ENCODE peak calls at places on chromosomes 11 and 22, in four cellular contexts. R, Z, N and O are unnamed samples. For H3K27me3, the result is how much of the 10 kb centered on the place peaks cover.

GRCh38 chr11:2995091-2995561 is 3.0 kb upstream of the NAP1L4 start:
- DNase-seq in R (no peak), Z (no peak), N (no peak), O (no peak)

GRCh38 chr22:19722175-19722914 is 994 bp upstream of the GP1BB start:
- DNase-seq in R (no peak), Z (no peak), N (no peak), O (no peak)

GRCh38 chr22:35973388-35973787 is 55.2 kb downstream of the RBFOX2 start:
- DNase-seq in R (no peak), Z (no peak), N (no peak), O (no peak)

GRCh38 chr11:27524155-27524554 is 17.6 kb upstream of the LIN7C start:
- DNase-seq in R (no peak), Z (no peak), N (no peak), O (no peak)

GRCh38 chr11:20048246-20048645 is 112.0 kb downstream of the DBX1 start:
- DNase-seq in R (no peak), Z (no peak), N (no peak), O (no peak)

GRCh38 chr11:76602431-76602861 is 68.1 kb downstream of the LRRC32 start:
- DNase-seq in R (peak), Z (no peak), N (no peak), O (peak)

GRCh38 chr11:69535928-69536327 is 54.5 kb downstream of the LINC01488 start:
- DNase-seq in R (no peak), Z (no peak), N (no peak), O (no peak)

GRCh38 chr22:17846326-17846992 is 72.2 kb upstream of the BID start:
- DNase-seq in R (no peak), Z (peak), N (no peak), O (no peak)

GRCh38 chr11:69252494-69252845 is 41.5 kb upstream of the MYEOV start:
- DNase-seq in R (no peak), Z (no peak), N (no peak), O (no peak)

GRCh38 chr11:61277973-61278565 is 17.0 kb downstream of the VWCE start:
- DNase-seq in R (no peak), Z (no peak), N (no peak), O (no peak)

GRCh38 chr11:30196400-30197206 is 34.2 kb upstream of the FSHB start:
- DNase-seq in R (peak), Z (peak), N (peak), O (peak)

GRCh38 chr11:114140826-114141225 is 81.3 kb downstream of the ZBTB16 start:
- DNase-seq in R (no peak), Z (no peak), N (no peak), O (no peak)

GRCh38 chr22:20018001-20018400 is 1.4 kb upstream of the ARVCF start:
- DNase-seq in R (no peak), Z (no peak), N (no peak), O (no peak)

GRCh38 chr11:19027829-19028595 is 32.5 kb downstream of the MRGPRX2 start:
- DNase-seq in R (no peak), Z (no peak), N (no peak), O (no peak)
- H3K27me3 ChIP-seq in R (under half), Z (under half), N (under half), O (under half)

GRCh38 chr22:22667966-22668880 is 23.8 kb downstream of the GGTLC2 start:
- DNase-seq in R (no peak), Z (no peak), N (no peak), O (no peak)
- H3K27me3 ChIP-seq in R (under half), Z (under half), N (under half), O (under half)

GRCh38 chr22:49381595-49382450 is 445.9 kb downstream of the BRD1 start:
- DNase-seq in R (no peak), Z (no peak), N (no peak), O (peak)
- H3K27me3 ChIP-seq in R (under half), Z (under half), N (under half), O (under half)

GRCh38 chr22:48253136-48253535 is 1490.7 kb downstream of the TBC1D22A start:
- DNase-seq in R (no peak), Z (no peak), N (no peak), O (no peak)

GRCh38 chr22:48249721-48250268 is 1487.3 kb downstream of the TBC1D22A start:
- DNase-seq in R (no peak), Z (no peak), N (no peak), O (no peak)

GRCh38 chr22:48250286-48250895 is 1487.9 kb downstream of the TBC1D22A start:
- DNase-seq in R (no peak), Z (no peak), N (no peak), O (no peak)

GRCh38 chr22:48250937-48251530 is 1488.6 kb downstream of the TBC1D22A start:
- DNase-seq in R (no peak), Z (no peak), N (no peak), O (no peak)

DNA sequence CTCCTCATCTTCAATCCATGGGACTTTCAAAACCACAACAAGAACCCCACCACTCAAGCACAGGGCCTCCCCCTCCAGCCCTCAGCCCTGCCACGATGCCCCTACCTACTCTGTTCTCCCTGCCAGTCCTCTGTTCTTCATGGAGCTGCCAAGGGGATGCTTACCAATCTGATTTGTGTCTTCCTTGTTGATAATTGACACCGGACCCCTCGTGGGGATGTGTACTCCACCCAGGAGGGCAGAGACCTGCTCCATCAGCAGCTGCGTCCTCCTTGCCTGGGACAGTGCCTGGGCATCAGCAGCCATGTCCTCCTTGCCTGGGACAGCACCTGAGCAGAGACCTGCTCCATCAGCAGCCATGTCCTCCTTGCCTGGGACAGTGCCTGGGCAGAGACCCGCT is 1489.2 kb downstream of the TBC1D22A start:
- DNase-seq in R (no peak), Z (no peak), N (no peak), O (no peak)
- H3K27me3 ChIP-seq in R (under half), Z (under half), N (under half), O (under half)

GRCh38 chr22:39686776-39687525 is 116.4 kb downstream of the CACNA1I start:
- DNase-seq in R (no peak), Z (no peak), N (no peak), O (no peak)

GRCh38 chr22:39690901-39691620 is 120.5 kb downstream of the CACNA1I start:
- DNase-seq in R (no peak), Z (no peak), N (peak), O (no peak)

GRCh38 chr22:39688186-39688768 is 117.7 kb downstream of the CACNA1I start:
- DNase-seq in R (no peak), Z (no peak), N (no peak), O (no peak)

GRCh38 chr22:39686178-39686620 is 115.6 kb downstream of the CACNA1I start:
- DNase-seq in R (no peak), Z (no peak), N (no peak), O (no peak)

GRCh38 chr22:39689421-39689820 is 118.9 kb downstream of the CACNA1I start:
- DNase-seq in R (no peak), Z (no peak), N (no peak), O (no peak)
- H3K27me3 ChIP-seq in R (half or more), Z (half or more), N (under half), O (under half)

GRCh38 chr11:71388637-71389235 is 59.5 kb downstream of the DHCR7 start:
- DNase-seq in R (no peak), Z (no peak), N (no peak), O (no peak)

GRCh38 chr11:71387784-71388636 is 60.2 kb downstream of the DHCR7 start:
- DNase-seq in R (no peak), Z (no peak), N (no peak), O (no peak)

GRCh38 chr11:71393283-71393682 is 54.9 kb downstream of the DHCR7 start:
- DNase-seq in R (no peak), Z (no peak), N (no peak), O (no peak)

GRCh38 chr11:71391786-71392185 is 56.4 kb downstream of the DHCR7 start:
- DNase-seq in R (no peak), Z (no peak), N (no peak), O (no peak)

GRCh38 chr11:71391352-71391751 is 56.8 kb downstream of the DHCR7 start:
- DNase-seq in R (no peak), Z (no peak), N (no peak), O (no peak)
- H3K27me3 ChIP-seq in R (under half), Z (under half), N (under half), O (under half)